ENCODE peak calls at places on chromosomes 11 and 22, in nine cellular contexts. C is NCI-H1092 treated with DMSO at 0.1 percent for 48 hours; D is activated T-cell treated with anti-CD3 and anti-CD28 coated beads for 4 hours; U is NCI-H2081 treated with DMSO at 0.1 percent for 48 hours; H is iris pigment epithelial cell; N is GM23248; V is lower lobe of right lung; J is hypothalamus; A is activated naive CD8-positive, alpha-beta T cell treated with anti-CD3 and anti-CD28 coated beads, Interleukin-2, amount 10 ng/mL, durations not matched to agents 7 days and 5 days. W is an unnamed sample.

GRCh38 chr11:73652046-73652730 is 5.8 kb downstream of the PLEKHB1 start:
- DNase-seq in C (no peak), D (no peak), U (no peak), H (no peak), N (no peak), V (no peak), J (peak; percentile 35), A (no peak), W (peak; percentile 75)

GRCh38 chr11:118290923-118291322 is 13.6 kb upstream of the CD3E start:
- DNase-seq in C (no peak), D (no peak), U (no peak), H (peak; percentile 19), N (peak; percentile 31), V (no peak), J (no peak), A (no peak), W (peak; percentile 63)

GRCh38 chr22:29167032-29167911 is 38.4 kb upstream of the EMID1 start:
- DNase-seq in C (no peak), D (no peak), U (no peak), H (no peak), N (no peak), V (no peak), J (no peak), A (peak; percentile 68), W (no peak)

GRCh38 chr11:78715639-78716311 is 141.1 kb upstream of the NARS2 start:
- DNase-seq in C (peak; percentile 89), D (no peak), U (peak; percentile 16), H (peak; percentile 66), N (peak; percentile 50), V (peak; percentile 66), J (no peak), A (peak; percentile 51), W (peak; percentile 95)

GRCh38 chr11:8688414-8689362 is 6.1 kb downstream of the RPL27A start:
- DNase-seq in C (peak; percentile 97), D (peak; percentile 62), U (peak; percentile 91), H (peak; percentile 97), N (peak; percentile 99), V (peak; percentile 95), J (peak; percentile 80), A (peak; percentile 88), W (peak; percentile 95)

GRCh38 chr11:79287952-79288351 is 152.9 kb downstream of the TENM4 start:
- DNase-seq in C (no peak), D (no peak), U (no peak), H (no peak), N (no peak), V (no peak), J (no peak), A (no peak), W (no peak)

GRCh38 chr11:65446446-65447277 is 24.1 kb downstream of the NEAT1 start:
- DNase-seq in C (no peak), D (no peak), U (no peak), H (peak; percentile 50), N (peak; percentile 65), V (no peak), J (no peak), A (peak; percentile 29), W (peak; percentile 50)

GRCh38 chr11:34758262-34758661 is 137.4 kb downstream of the EHF start:
- DNase-seq in C (no peak), D (no peak), U (no peak), H (peak; percentile 32), N (no peak), V (no peak), J (no peak), A (no peak), W (no peak)